ENCODE peak calls at places on chromosomes 13 and 19, in seven cellular contexts. M is retina; W is iris pigment epithelial cell; L is stimulated activated CD4-positive, alpha-beta T cell treated with anti-CD3 and anti-CD28 coated beads, Interleukin-4, amount 100 ng/mL, for 1 hour; P is activated naive CD4-positive, alpha-beta T cell treated with anti-CD3 and anti-CD28 coated beads for 36 hours; B is T1000; H is RWPE1. J is an unnamed sample.
A peak's percentile ranks its signal among the peaks of the same experiment; 100 is the strongest.

GRCh38 chr19:35533822-35534521 is 716 bp downstream of the GAPDHS start:
- DNase-seq in M (peak; percentile 29), H (no peak), W (peak; percentile 21), B (no peak), L (peak; percentile 38), P (peak; percentile 67), J (no peak)

GRCh38 chr19:51368366-51369282 is at the start of gene CLDND2:
- DNase-seq in H (no peak), P (no peak), L (no peak), B (no peak), W (no peak), M (no peak), J (no peak)

GRCh38 chr13:98368019-98368418 is 190.9 kb upstream of the RNF113B start:
- DNase-seq in L (no peak), P (no peak), H (no peak), W (peak; percentile 87), M (no peak), B (no peak), J (peak; percentile 58)

GRCh38 chr19:1445932-1446712 is 3.8 kb upstream of the APC2 start:
- DNase-seq in W (no peak), M (peak; percentile 90), B (peak; percentile 32), P (no peak), H (peak; percentile 47), L (no peak), J (no peak)

GRCh38 chr19:3047307-3048189 is 14.7 kb downstream of the TLE5 start:
- DNase-seq in P (peak; percentile 86), L (peak; percentile 65), W (peak; percentile 87), B (peak; percentile 21), H (peak; percentile 45), M (peak; percentile 85), J (no peak)

GRCh38 chr19:39193785-39194184 is 3.0 kb upstream of the NCCRP1 start:
- DNase-seq in H (no peak), P (no peak), W (no peak), L (no peak), M (no peak), B (no peak), J (no peak)

GRCh38 chr13:65789815-65790214 is 1440.3 kb downstream of the PCDH9 start:
- DNase-seq in W (peak; percentile 76), L (no peak), B (no peak), M (no peak), H (peak; percentile 1), P (no peak), J (no peak)

GRCh38 chr13:113881614-113882265 is 17.9 kb upstream of the GAS6 start:
- DNase-seq in B (no peak), M (no peak), L (no peak), P (peak; percentile 18), W (no peak), H (no peak), J (no peak)

GRCh38 chr19:29031216-29031615 is 181.7 kb downstream of the UQCRFS1 start:
- DNase-seq in L (no peak), W (no peak), H (no peak), B (no peak), M (no peak), P (no peak), J (no peak)

GRCh38 chr13:59178344-59178743 is 985.4 kb downstream of the DIAPH3 start:
- DNase-seq in W (peak; percentile 11), L (no peak), M (no peak), B (no peak), P (no peak), H (no peak), J (no peak)

GRCh38 chr13:44280461-44280860 is 93.2 kb upstream of the SERP2 start:
- DNase-seq in L (no peak), P (no peak), B (no peak), H (no peak), M (no peak), W (peak; percentile 69), J (peak; percentile 80)

GRCh38 chr13:80972857-80973478 is 632.0 kb upstream of the SPRY2 start:
- DNase-seq in P (no peak), W (no peak), B (no peak), L (no peak), M (no peak), H (no peak), J (no peak)

GRCh38 chr19:20503536-20503935 is 62.0 kb downstream of the ZNF737 start:
- DNase-seq in W (peak; percentile 71), B (peak; percentile 32), L (no peak), M (no peak), P (no peak), H (peak; percentile 1), J (no peak)

GRCh38 chr19:280541-281007 is 10.6 kb downstream of the PLPP2 start:
- DNase-seq in B (no peak), L (no peak), P (no peak), W (no peak), H (no peak), M (peak; percentile 38), J (no peak)

GRCh38 chr19:6005321-6006069 is 27.6 kb upstream of the RANBP3 start:
- DNase-seq in M (no peak), W (no peak), B (no peak), L (no peak), P (no peak), H (no peak), J (no peak)

GRCh38 chr13:101711307-101712025 is 259.0 kb downstream of the ITGBL1 start:
- DNase-seq in W (no peak), L (no peak), M (no peak), B (no peak), P (no peak), H (no peak), J (no peak)

GRCh38 chr13:97302611-97303010 is 80.5 kb downstream of the MBNL2 start:
- DNase-seq in M (no peak), W (no peak), L (no peak), B (no peak), P (no peak), H (no peak), J (no peak)